ENCODE peak calls at places on chromosome X, in eight cellular contexts. Q, W, N, Y, M, D, U and S are unnamed samples.

GRCh38 chrX:134172588-134173259 is 64.3 kb upstream of the CCDC160 start:
- DNase-seq in W (peak; percentile 70), D (no peak), Y (no peak), U (peak; percentile 17), N (no peak), M (no peak), Q (peak; percentile 22), S (no peak)

GRCh38 chrX:155857561-155857960 is 23.6 kb upstream of the VAMP7 start:
- DNase-seq in Q (no peak), N (peak; percentile 29), U (no peak), Y (no peak), W (no peak), M (peak; percentile 11), D (no peak), S (peak; percentile 16)

GRCh38 chrX:113305496-113305895 is 464.9 kb upstream of the AMOT start:
- DNase-seq in Y (peak; percentile 7), M (peak; percentile 83), Q (no peak), U (no peak), D (no peak), N (no peak), W (no peak), S (peak; percentile 0)

GRCh38 chrX:30592846-30593245 is 15.3 kb upstream of the TASL start:
- DNase-seq in Y (no peak), D (no peak), M (no peak), W (no peak), U (no peak), Q (no peak), N (no peak), S (no peak)

GRCh38 chrX:68808686-68809357 is 20.0 kb upstream of the EFNB1 start:
- DNase-seq in N (peak; percentile 39), Q (peak; percentile 26), M (peak; percentile 45), Y (no peak), W (no peak), U (no peak), D (no peak), S (no peak)

GRCh38 chrX:129747533-129747932 is 8.8 kb downstream of the XPNPEP2 start:
- DNase-seq in M (no peak), U (no peak), Y (no peak), W (no peak), Q (no peak), N (no peak), D (no peak), S (no peak)

GRCh38 chrX:31279359-31279758 is 207.5 kb upstream of the FTHL17 start:
- DNase-seq in Q (no peak), Y (no peak), U (no peak), N (peak; percentile 26), W (no peak), M (peak; percentile 42), D (no peak), S (peak; percentile 90)

GRCh38 chrX:31836479-31836878 is 764.6 kb upstream of the FTHL17 start:
- DNase-seq in Y (no peak), W (no peak), N (no peak), D (no peak), U (no peak), Q (no peak), M (no peak), S (no peak)

GRCh38 chrX:17860811-17861495 is at the start of gene RAI2:
- DNase-seq in D (no peak), Q (peak; percentile 35), M (no peak), N (peak; percentile 48), Y (no peak), W (peak; percentile 61), U (peak; percentile 45), S (no peak)

GRCh38 chrX:47197526-47197925 is 3.9 kb downstream of the UBA1 start:
- DNase-seq in Q (no peak), U (no peak), M (no peak), N (no peak), Y (no peak), W (no peak), D (no peak), S (no peak)
- H3K4me3 ChIP-seq in Q (peak overlapping the region; percentile 82), U (no peak overlapping the region), M (peak overlapping the region; percentile 4), N (peak overlapping the region; percentile 82), Y (no peak overlapping the region), W (no peak overlapping the region), D (no peak overlapping the region), S (no peak overlapping the region)

DNA sequence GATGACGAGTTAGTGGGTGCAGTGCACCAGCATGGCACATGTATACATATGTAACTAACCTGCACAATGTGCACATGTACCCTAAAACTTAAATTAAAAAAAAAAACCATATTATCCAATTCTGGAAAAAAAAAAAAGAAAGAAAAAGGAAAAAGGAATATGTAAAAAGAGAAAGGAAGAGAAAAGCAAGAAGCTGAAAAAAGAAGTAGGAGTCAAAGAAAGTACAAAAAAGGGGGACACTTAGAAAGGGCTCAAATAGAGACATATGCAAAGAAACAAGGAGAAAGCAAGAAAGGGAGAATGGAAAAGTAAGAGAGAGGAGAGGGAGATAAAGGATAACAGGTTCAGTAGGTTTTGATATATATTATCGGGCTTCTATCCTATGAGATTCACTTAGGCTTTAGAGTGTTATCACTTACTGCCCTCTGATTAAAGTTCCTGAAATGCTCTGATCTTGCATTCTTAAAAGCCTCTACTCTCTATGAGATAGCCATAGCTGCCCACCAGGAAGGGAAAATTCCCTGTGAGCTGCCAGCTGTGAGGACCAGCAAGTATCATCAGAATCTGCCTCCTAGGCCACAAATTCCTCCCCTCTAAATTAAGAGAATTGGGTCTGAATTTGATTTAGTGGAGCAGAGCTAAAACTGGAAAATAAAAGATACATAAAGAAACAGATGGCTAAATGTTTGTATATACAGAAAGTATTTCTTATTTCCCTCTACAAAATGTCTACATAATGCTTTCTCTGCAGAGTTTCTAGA is 95.2 kb downstream of the AMMECR1 start:
- DNase-seq in D (no peak), Y (no peak), M (no peak), W (no peak), Q (no peak), U (no peak), N (no peak), S (no peak)
- TF ChIP-seq CTCF in D (no peak), Y (no peak), M (no peak), W (no peak), Q (no peak), U (no peak), N (no peak), S (no peak)

GRCh38 chrX:53086464-53086863 is 4.3 kb downstream of the TSPYL2 start:
- DNase-seq in N (no peak), W (peak; percentile 65), D (no peak), U (peak; percentile 77), Y (no peak), M (peak; percentile 48), Q (peak; percentile 68), S (no peak)
- H3K4me3 ChIP-seq in N (no peak overlapping the region), W (no peak overlapping the region), D (no peak overlapping the region), U (no peak overlapping the region), Y (no peak overlapping the region), M (no peak overlapping the region), Q (peak overlapping the region; percentile 11), S (no peak overlapping the region)

DNA sequence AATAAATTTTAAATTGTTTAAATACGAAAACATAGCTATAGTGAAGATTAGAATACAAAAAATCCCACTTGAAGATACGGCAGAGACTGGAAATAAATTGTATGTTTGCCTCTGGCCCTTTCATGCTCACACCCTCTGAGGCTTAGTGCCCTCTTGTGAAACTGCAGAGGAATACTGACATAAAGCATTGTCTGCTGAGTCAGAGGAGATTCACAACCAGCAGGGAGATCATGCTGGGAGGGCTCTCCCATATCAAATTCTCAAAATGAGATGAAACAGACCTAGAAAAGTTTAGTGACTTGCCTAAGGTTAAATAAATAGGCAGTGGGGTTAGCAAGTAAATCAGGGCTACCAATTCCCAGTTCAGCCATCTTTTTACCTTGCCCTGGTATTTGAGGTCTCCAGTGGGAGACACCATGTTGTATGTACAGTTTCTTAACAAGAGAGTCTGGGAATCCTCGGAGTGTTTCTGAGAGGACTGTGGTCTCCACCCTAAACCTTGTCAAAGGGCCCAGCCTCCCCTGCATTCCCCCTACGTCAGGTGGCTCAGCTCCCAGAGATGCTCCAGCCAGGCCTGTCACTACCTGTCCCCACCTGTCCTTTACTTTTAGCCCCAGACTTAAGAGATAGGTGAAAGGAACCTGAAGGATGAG is 581.4 kb upstream of the DIPK2B start:
- DNase-seq in U (no peak), M (peak; percentile 86), D (no peak), N (peak; percentile 18), Q (no peak), Y (no peak), W (no peak), S (peak; percentile 79)
- TF ChIP-seq CTCF in U (no peak), M (peak; percentile 35), D (no peak), N (peak; percentile 24), Q (peak; percentile 46), Y (peak; percentile 49), W (peak; percentile 24), S (peak; percentile 30)

GRCh38 chrX:48676106-48676892 is 7.3 kb upstream of the WAS start:
- DNase-seq in M (peak; percentile 77), Q (peak; percentile 89), W (peak; percentile 95), D (peak; percentile 45), N (peak; percentile 86), Y (peak; percentile 42), U (peak; percentile 89), S (peak; percentile 85)
- H3K4me3 ChIP-seq in M (peak overlapping the region; percentile 58), Q (peak overlapping the region; percentile 81), W (peak overlapping the region; percentile 88), D (peak overlapping the region; percentile 75), N (peak overlapping the region; percentile 78), Y (peak overlapping the region; percentile 69), U (peak overlapping the region; percentile 50), S (peak overlapping the region; percentile 64)

GRCh38 chrX:74458738-74459137 is 37.4 kb downstream of the SLC16A2 start:
- DNase-seq in M (peak; percentile 77), D (no peak), Y (peak; percentile 18), N (peak; percentile 14), W (no peak), U (no peak), Q (no peak), S (peak; percentile 58)
- TF ChIP-seq CTCF in M (no peak), D (no peak), Y (no peak), N (no peak), W (no peak), U (peak; percentile 7), Q (no peak), S (no peak)

GRCh38 chrX:72028701-72029470 is 102.8 kb downstream of the RTL5 start:
- DNase-seq in N (no peak), U (no peak), D (no peak), Q (no peak), Y (no peak), M (no peak), W (no peak), S (no peak)
- H3K4me3 ChIP-seq in N (no peak overlapping the region), U (no peak overlapping the region), D (no peak overlapping the region), Q (no peak overlapping the region), Y (no peak overlapping the region), M (no peak overlapping the region), W (no peak overlapping the region), S (no peak overlapping the region)

DNA sequence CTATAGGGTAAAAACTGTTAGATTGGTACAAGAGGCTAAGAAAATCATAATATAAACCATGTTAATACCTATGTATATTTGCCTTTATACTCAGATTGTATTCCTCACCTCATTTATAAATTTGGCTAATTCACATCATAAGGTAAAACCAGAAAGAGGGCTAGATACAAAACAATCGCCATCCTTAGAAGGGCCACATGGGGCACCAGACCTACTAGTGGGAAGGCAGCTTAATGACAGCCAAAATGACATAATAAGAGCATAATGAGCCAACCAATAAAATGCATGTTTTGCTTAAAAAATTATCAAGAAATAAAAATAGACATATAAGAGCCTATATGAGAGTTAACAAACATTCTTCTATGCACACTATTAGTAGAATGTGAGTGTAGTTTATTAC is 107.3 kb upstream of the PRDX4 start:
- DNase-seq in U (no peak), Y (no peak), Q (no peak), M (no peak), N (peak; percentile 8), D (no peak), W (no peak), S (no peak)
- TF ChIP-seq CTCF in U (no peak), Y (no peak), Q (no peak), M (peak; percentile 4), N (peak; percentile 10), D (no peak), W (no peak), S (no peak)

GRCh38 chrX:40148189-40148438 is 50.4 kb upstream of the BCOR start:
- DNase-seq in N (no peak), M (no peak), Q (no peak), W (no peak), Y (no peak), U (no peak), D (no peak), S (no peak)
- H3K4me3 ChIP-seq in N (peak overlapping the region; percentile 58), M (no peak overlapping the region), Q (no peak overlapping the region), W (no peak overlapping the region), Y (no peak overlapping the region), U (no peak overlapping the region), D (no peak overlapping the region), S (no peak overlapping the region)